ENCODE peak calls at places on chromosomes 11 and 22, in six cellular contexts. I is stromal cell of bone marrow; U is nephron progenitor cell; P is CD8-positive, alpha-beta T cell; X is hypothalamus; S is psoas muscle. V is an unnamed sample.

GRCh38 chr11:43756575-43756974 is 76.0 kb downstream of the HSD17B12 start:
- DNase-seq in I (peak; percentile 27), U (no peak), P (no peak), X (no peak), S (no peak), V (no peak)

GRCh38 chr11:21007297-21007696 is 337.9 kb downstream of the NELL1 start:
- DNase-seq in I (no peak), U (no peak), P (no peak), X (no peak), S (no peak), V (no peak)

GRCh38 chr11:30113326-30113873 is 96.6 kb upstream of the KCNA4 start:
- DNase-seq in I (no peak), U (no peak), P (no peak), X (no peak), S (no peak), V (no peak)

GRCh38 chr11:57761301-57762234 is at the start of gene CTNND1:
- DNase-seq in I (peak; percentile 97), U (peak; percentile 66), P (no peak), X (peak; percentile 34), S (peak; percentile 91), V (peak; percentile 93)

GRCh38 chr11:85195934-85196333 is 431.2 kb downstream of the DLG2 start:
- DNase-seq in I (no peak), U (no peak), P (no peak), X (no peak), S (no peak), V (no peak)

GRCh38 chr11:120184946-120185677 is 25.7 kb upstream of the OAF start:
- DNase-seq in I (peak; percentile 42), U (peak; percentile 36), P (no peak), X (no peak), S (peak; percentile 87), V (no peak)

GRCh38 chr11:102611291-102611690 is 13.8 kb downstream of the MMP20 start:
- DNase-seq in I (no peak), U (no peak), P (no peak), X (no peak), S (no peak), V (no peak)

GRCh38 chr11:64218628-64219353 is 7.2 kb downstream of the TRPT1 start:
- DNase-seq in I (no peak), U (no peak), P (no peak), X (no peak), S (no peak), V (no peak)

GRCh38 chr11:5246772-5247478 is 2.7 kb downstream of the HBG1 start:
- DNase-seq in I (no peak), U (no peak), P (no peak), X (no peak), S (no peak), V (no peak)

GRCh38 chr22:20197407-20198030 is 46.7 kb upstream of the CCDC188 start:
- DNase-seq in I (no peak), U (no peak), P (no peak), X (no peak), S (no peak), V (no peak)

GRCh38 chr11:28606930-28607329 is 498.7 kb downstream of the METTL15 start:
- DNase-seq in I (no peak), U (no peak), P (no peak), X (no peak), S (no peak), V (no peak)

GRCh38 chr11:45535033-45535432 is 130.4 kb downstream of the CHST1 start:
- DNase-seq in I (no peak), U (no peak), P (no peak), X (no peak), S (no peak), V (no peak)

GRCh38 chr11:123057604-123058305 is 4.2 kb downstream of the HSPA8 start:
- DNase-seq in I (no peak), U (no peak), P (no peak), X (no peak), S (no peak), V (no peak)

GRCh38 chr11:1234771-1235614 is 12.1 kb downstream of the MUC5B start:
- DNase-seq in I (no peak), U (peak; percentile 1), P (no peak), X (no peak), S (peak; percentile 50), V (no peak)

GRCh38 chr11:68439355-68440065 is 21.0 kb upstream of the PPP6R3 start:
- DNase-seq in I (no peak), U (no peak), P (no peak), X (no peak), S (no peak), V (no peak)

V was measured in AG09309.